ENCODE peak calls at places on chromosomes 2 and 18, in nine cellular contexts. L, P, K, U, E, A, F, C and S are unnamed samples.

GRCh38 chr2:23221901-23222300 is 163.1 kb upstream of the KLHL29 start:
- DNase-seq in F (no peak), A (no peak), E (no peak), K (no peak), U (no peak), L (no peak), P (no peak), C (no peak), S (no peak)

GRCh38 chr2:235658371-235659174 is 164.7 kb downstream of the AGAP1 start:
- DNase-seq in L (no peak), P (no peak), K (no peak), A (no peak), U (peak; percentile 84), E (no peak), C (no peak), F (peak; percentile 81), S (no peak)

GRCh38 chr18:67783215-67783946 is 266.9 kb upstream of the DSEL start:
- DNase-seq in C (no peak), L (no peak), F (no peak), A (no peak), E (peak; percentile 96), P (no peak), K (peak; percentile 95), U (no peak), S (no peak)

GRCh38 chr18:59898609-59899297 is 1.0 kb upstream of the PMAIP1 start:
- DNase-seq in L (no peak), K (no peak), F (no peak), P (no peak), E (no peak), A (no peak), C (no peak), U (no peak), S (no peak)

GRCh38 chr2:183269956-183270355 is 145.7 kb downstream of the NUP35 start:
- DNase-seq in C (no peak), U (no peak), L (no peak), K (no peak), P (no peak), A (no peak), F (no peak), E (no peak), S (no peak)

GRCh38 chr2:101361519-101361918 is 25.8 kb downstream of the CREG2 start:
- DNase-seq in U (no peak), E (peak; percentile 40), P (no peak), A (peak; percentile 33), L (no peak), C (no peak), K (peak; percentile 21), F (no peak), S (no peak)

GRCh38 chr2:196413821-196414274 is 225.7 kb upstream of the CCDC150 start:
- DNase-seq in C (no peak), F (no peak), K (peak; percentile 35), A (no peak), U (no peak), P (no peak), L (no peak), E (no peak), S (no peak)

GRCh38 chr18:26574958-26575864 is 26.9 kb upstream of the KCTD1 start:
- DNase-seq in A (peak; percentile 65), E (peak; percentile 56), K (peak; percentile 79), U (peak; percentile 83), F (peak; percentile 66), P (no peak), C (peak; percentile 50), L (peak; percentile 64), S (no peak)

GRCh38 chr2:239305771-239306170 is 95.0 kb downstream of the HDAC4 start:
- DNase-seq in K (no peak), P (no peak), C (no peak), A (no peak), U (peak; percentile 1), F (no peak), E (no peak), L (no peak), S (no peak)

GRCh38 chr2:101476605-101477208 is 1.8 kb upstream of the RFX8 start:
- DNase-seq in C (no peak), A (no peak), U (no peak), P (no peak), F (no peak), L (no peak), E (no peak), K (peak; percentile 48), S (no peak)

GRCh38 chr2:167294775-167295140 is 406.5 kb downstream of the XIRP2 start:
- DNase-seq in A (peak; percentile 41), U (no peak), E (peak; percentile 21), F (no peak), L (no peak), K (peak; percentile 40), P (no peak), C (no peak), S (no peak)

GRCh38 chr2:219713110-219713509 is 85.7 kb downstream of the SLC4A3 start:
- DNase-seq in P (no peak), A (peak; percentile 37), L (no peak), C (peak; percentile 31), E (peak; percentile 53), U (peak; percentile 79), K (peak; percentile 54), F (peak; percentile 24), S (peak; percentile 64)

GRCh38 chr2:25338401-25338800 is 3.3 kb downstream of the DNMT3A start:
- DNase-seq in C (peak; percentile 30), A (no peak), K (no peak), P (no peak), U (no peak), L (no peak), E (no peak), F (no peak), S (no peak)

GRCh38 chr18:62420151-62420512 is 95.0 kb downstream of the TNFRSF11A start:
- DNase-seq in U (no peak), L (peak; percentile 43), F (no peak), A (no peak), E (peak; percentile 65), C (no peak), K (peak; percentile 74), P (no peak), S (no peak)

GRCh38 chr18:4333043-4333442 is 122.1 kb downstream of the DLGAP1 start:
- DNase-seq in U (no peak), F (no peak), E (no peak), A (no peak), K (no peak), P (no peak), L (no peak), C (no peak), S (no peak)

DNA sequence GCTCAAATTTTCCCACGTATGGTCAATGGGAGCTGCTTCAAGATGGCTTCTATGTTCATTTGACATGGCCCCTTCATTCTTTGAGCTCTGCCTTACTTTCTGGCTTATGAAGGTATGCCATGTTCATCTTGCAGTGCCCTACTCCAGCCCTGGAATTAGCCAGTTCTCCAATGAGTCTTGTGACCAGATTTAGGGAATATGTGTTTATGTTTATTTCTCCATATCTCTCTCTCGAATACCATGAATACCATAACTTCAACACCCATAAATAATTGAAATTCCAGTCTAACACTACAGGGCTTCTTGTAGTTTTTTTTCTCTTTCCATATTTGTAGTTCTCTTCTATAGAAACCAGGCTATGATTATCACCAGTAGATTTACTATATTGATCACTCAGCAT is 39.7 kb downstream of the EPB41L5 start:
- DNase-seq in U (no peak), P (no peak), L (no peak), E (no peak), F (no peak), C (no peak), K (peak; percentile 2), A (no peak), S (no peak)
- H2AFZ ChIP-seq in U (no peak overlapping the region), P (no peak overlapping the region), L (no peak overlapping the region), E (no peak overlapping the region), F (no peak overlapping the region), C (no peak overlapping the region), K (no peak overlapping the region), A (no peak overlapping the region), S (no peak overlapping the region)

GRCh38 chr2:71800106-71800809 is 346.9 kb downstream of the DYSF start:
- DNase-seq in K (no peak), L (no peak), C (no peak), U (no peak), A (no peak), E (no peak), P (no peak), F (no peak), S (no peak)
- TF ChIP-seq EZH2phosphoT487 in K (no peak), L (no peak), C (no peak), U (no peak), A (no peak), E (no peak), P (no peak), F (no peak), S (no peak)

DNA sequence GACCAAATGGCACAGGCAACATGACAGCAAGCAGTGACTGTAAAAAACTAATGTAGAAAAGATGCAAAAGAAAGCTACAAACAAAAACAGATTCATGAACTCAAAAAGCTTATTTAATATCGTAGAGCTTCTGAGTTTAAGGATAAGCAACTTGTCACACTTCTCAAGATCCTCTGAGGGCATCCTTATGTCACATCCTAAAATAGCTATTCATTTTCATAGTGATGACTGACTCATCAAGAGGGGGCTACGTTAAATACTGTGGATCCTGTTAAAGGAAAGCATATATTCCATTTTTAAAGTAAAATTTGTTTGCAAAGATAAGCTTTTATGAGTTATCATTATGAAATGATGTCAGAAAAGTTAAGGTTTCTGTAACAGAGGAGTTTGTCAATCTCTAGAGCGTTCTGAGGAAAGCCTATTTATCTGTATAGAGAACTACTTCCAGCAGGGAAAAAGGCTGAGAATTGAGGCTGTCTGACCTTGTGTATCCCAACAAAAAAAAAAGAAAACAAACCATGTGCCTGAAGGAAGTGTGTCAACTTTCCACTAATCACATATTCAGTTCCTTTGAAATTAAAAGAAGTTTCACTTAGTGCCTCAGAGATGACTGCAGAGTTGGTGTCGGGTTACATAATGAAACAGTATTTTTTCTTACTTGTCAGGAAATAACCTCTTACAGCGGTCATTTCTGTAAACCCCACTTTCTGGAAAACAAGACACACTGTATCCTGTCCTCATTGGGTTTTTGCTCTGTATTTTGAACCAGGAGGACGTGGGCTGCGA is 115.5 kb downstream of the ESCO1 start:
- DNase-seq in C (no peak), F (no peak), P (no peak), K (peak; percentile 41), E (peak; percentile 15), U (no peak), L (no peak), A (no peak), S (no peak)
- H2AFZ ChIP-seq in C (peak overlapping the region; percentile 27), F (no peak overlapping the region), P (no peak overlapping the region), K (peak overlapping the region; percentile 3), E (no peak overlapping the region), U (peak overlapping the region; percentile 29), L (no peak overlapping the region), A (no peak overlapping the region), S (no peak overlapping the region)

GRCh38 chr2:210227689-210228088 is 2.4 kb upstream of the ACADL start:
- DNase-seq in K (no peak), A (no peak), C (no peak), U (no peak), E (no peak), F (no peak), P (no peak), L (no peak), S (no peak)

GRCh38 chr2:210224660-210225460 is at the start of gene ACADL:
- DNase-seq in L (peak; percentile 76), E (peak; percentile 22), U (peak; percentile 78), F (peak; percentile 77), P (no peak), C (peak; percentile 89), K (peak; percentile 62), A (no peak), S (no peak)

GRCh38 chr2:210226186-210226585 is 939 bp upstream of the ACADL start:
- DNase-seq in P (no peak), L (no peak), A (no peak), U (no peak), K (no peak), E (no peak), F (no peak), C (no peak), S (no peak)

GRCh38 chr2:210222607-210223006 is 2.6 kb downstream of the ACADL start:
- DNase-seq in E (no peak), P (no peak), C (no peak), A (no peak), F (no peak), U (no peak), L (no peak), K (no peak), S (no peak)

GRCh38 chr2:210225461-210225798 is 183 bp upstream of the ACADL start:
- DNase-seq in A (no peak), E (no peak), L (no peak), U (no peak), P (no peak), F (no peak), C (no peak), K (peak; percentile 32), S (no peak)
- TF ChIP-seq EZH2phosphoT487 in A (no peak), E (no peak), L (no peak), U (no peak), P (no peak), F (no peak), C (no peak), K (no peak), S (no peak)